ENCODE peak calls at places on chromosome 17, in eight cellular contexts. X is NCI-H146; E is cardiac fibroblast; T is mesothelial cell of epicardium; C is activated T-helper 1 cell treated with anti-CD3 and anti-CD28 coated beads, Interleukin-12 subunit alpha, Interleukin-12 subunit beta, Interleukin-2, Interleukin-4 antibody, amounts not matched to agents 30 ng/mL and 10 ng/mL and 1 ng/mL, durations not matched to agents 14 hours and 24 hours and 36 hours; M is DMS79 treated with DMSO at 0.1 percent for 48 hours; F is heart left ventricle; P is ovary. L is an unnamed sample.

GRCh38 chr17:60439501-60439900 is 17.2 kb downstream of the CHCT1 start:
- DNase-seq in C (no peak), M (no peak), P (no peak), X (no peak), E (peak), T (no peak), F (no peak), L (no peak)

GRCh38 chr17:74006366-74006765 is 197.1 kb upstream of the RPL38 start:
- DNase-seq in X (no peak), T (no peak), F (no peak), P (no peak), E (no peak), M (no peak), C (no peak), L (no peak)

GRCh38 chr17:1621273-1621954 is 7.2 kb downstream of the SLC43A2 start:
- DNase-seq in M (no peak), E (no peak), X (no peak), T (no peak), F (no peak), P (no peak), C (no peak), L (no peak)

GRCh38 chr17:57670769-57671545 is 74.1 kb downstream of the CCDC182 start:
- DNase-seq in C (no peak), M (no peak), T (peak), F (no peak), P (no peak), X (no peak), E (no peak), L (peak)

GRCh38 chr17:43018932-43019331 is 3.3 kb downstream of the VAT1 start:
- DNase-seq in F (no peak), X (no peak), C (no peak), T (no peak), P (no peak), E (no peak), M (no peak), L (no peak)

GRCh38 chr17:81395600-81396277 is 482 bp downstream of the BAHCC1 start:
- DNase-seq in X (peak), P (no peak), C (no peak), E (no peak), T (no peak), F (no peak), M (no peak), L (no peak)

GRCh38 chr17:47937915-47938314 is 3.5 kb upstream of the PNPO start:
- DNase-seq in F (no peak), M (no peak), X (no peak), E (no peak), T (no peak), P (no peak), C (no peak), L (no peak)

GRCh38 chr17:34990921-34991365 is 10.6 kb downstream of the LIG3 start:
- DNase-seq in X (no peak), E (peak), T (no peak), P (no peak), C (no peak), M (peak), F (no peak), L (no peak)

GRCh38 chr17:27531469-27531948 is 75.3 kb downstream of the KSR1 start:
- DNase-seq in F (no peak), T (no peak), P (no peak), M (no peak), C (no peak), E (no peak), X (no peak), L (no peak)

GRCh38 chr17:55760643-55761355 is 9.9 kb downstream of the PCTP start:
- DNase-seq in C (no peak), F (no peak), E (peak), T (no peak), M (no peak), P (no peak), X (no peak), L (no peak)

GRCh38 chr17:79835953-79836951 is 3.0 kb downstream of the CBX4 start:
- DNase-seq in C (no peak), P (no peak), M (no peak), F (no peak), E (no peak), X (peak), T (peak), L (no peak)

L was measured in memory B cell.